ENCODE peak calls at places on chromosomes 4 and X, in seven cellular contexts. One of them, this sample, is unnamed. For H3K36me3, the result is how much of the 10 kb centered on the place peaks cover.

GRCh38 chr4:85825937-85826678 is 351.2 kb downstream of the ARHGAP24 start:
- DNase-seq in uterus: no peak
- DNase-seq in stomach: peak
- DNase-seq in IMR-90: peak
- DNase-seq in adrenal gland: no peak
- DNase-seq in body of pancreas: peak
- DNase-seq in suprapubic skin: no peak
- DNase-seq in this sample: peak

GRCh38 chr4:101282076-101282844 is 65.1 kb downstream of the PPP3CA start:
- DNase-seq in uterus: no peak
- DNase-seq in stomach: peak
- DNase-seq in IMR-90: no peak
- DNase-seq in adrenal gland: no peak
- DNase-seq in body of pancreas: no peak
- DNase-seq in suprapubic skin: no peak
- DNase-seq in this sample: no peak

GRCh38 chr4:71186566-71187398 is 152.0 kb upstream of the SLC4A4 start:
- DNase-seq in uterus: no peak
- DNase-seq in stomach: peak
- DNase-seq in IMR-90: peak
- DNase-seq in adrenal gland: no peak
- DNase-seq in body of pancreas: peak
- DNase-seq in suprapubic skin: no peak
- DNase-seq in this sample: peak

GRCh38 chr4:101141855-101142254 is 205.5 kb downstream of the PPP3CA start:
- DNase-seq in uterus: no peak
- DNase-seq in stomach: no peak
- DNase-seq in IMR-90: no peak
- DNase-seq in adrenal gland: no peak
- DNase-seq in body of pancreas: no peak
- DNase-seq in suprapubic skin: no peak
- DNase-seq in this sample: no peak

GRCh38 chr4:29081230-29081955 is 1638.8 kb upstream of the PCDH7 start:
- DNase-seq in uterus: no peak
- DNase-seq in stomach: no peak
- DNase-seq in IMR-90: peak
- DNase-seq in adrenal gland: no peak
- DNase-seq in body of pancreas: no peak
- DNase-seq in suprapubic skin: no peak
- DNase-seq in this sample: no peak

GRCh38 chrX:9471571-9471985 is 6.7 kb downstream of the TBL1X start:
- DNase-seq in uterus: no peak
- DNase-seq in stomach: no peak
- DNase-seq in IMR-90: peak
- DNase-seq in adrenal gland: no peak
- DNase-seq in body of pancreas: no peak
- DNase-seq in suprapubic skin: no peak
- DNase-seq in this sample: no peak

GRCh38 chrX:9476810-9477575 is 12.1 kb downstream of the TBL1X start:
- DNase-seq in uterus: no peak
- DNase-seq in stomach: no peak
- DNase-seq in IMR-90: no peak
- DNase-seq in adrenal gland: no peak
- DNase-seq in body of pancreas: no peak
- DNase-seq in suprapubic skin: no peak
- DNase-seq in this sample: no peak

GRCh38 chr4:24853142-24853541 is 57.8 kb downstream of the SOD3 start:
- DNase-seq in uterus: no peak
- DNase-seq in stomach: no peak
- DNase-seq in IMR-90: peak
- DNase-seq in adrenal gland: no peak
- DNase-seq in body of pancreas: no peak
- DNase-seq in suprapubic skin: no peak
- DNase-seq in this sample: no peak

GRCh38 chr4:112287258-112287873 is 1.7 kb upstream of the TIFA start:
- DNase-seq in uterus: no peak
- DNase-seq in stomach: no peak
- DNase-seq in IMR-90: no peak
- DNase-seq in adrenal gland: no peak
- DNase-seq in body of pancreas: no peak
- DNase-seq in suprapubic skin: no peak
- DNase-seq in this sample: no peak
- TF ChIP-seq POLR2A in uterus: no peak
- TF ChIP-seq POLR2A in stomach: no peak
- TF ChIP-seq POLR2A in IMR-90: no peak
- TF ChIP-seq POLR2A in adrenal gland: no peak
- TF ChIP-seq POLR2A in body of pancreas: no peak
- TF ChIP-seq POLR2A in suprapubic skin: no peak
- TF ChIP-seq POLR2A in this sample: no peak

GRCh38 chr4:7772708-7773385 is 166.8 kb downstream of the AFAP1 start:
- DNase-seq in uterus: peak
- DNase-seq in stomach: peak
- DNase-seq in IMR-90: no peak
- DNase-seq in adrenal gland: peak
- DNase-seq in body of pancreas: no peak
- DNase-seq in suprapubic skin: peak
- DNase-seq in this sample: peak

GRCh38 chr4:7771541-7772507 is 167.8 kb downstream of the AFAP1 start:
- DNase-seq in uterus: no peak
- DNase-seq in stomach: no peak
- DNase-seq in IMR-90: no peak
- DNase-seq in adrenal gland: no peak
- DNase-seq in body of pancreas: no peak
- DNase-seq in suprapubic skin: peak
- DNase-seq in this sample: no peak

GRCh38 chr4:7773401-7774187 is 166.1 kb downstream of the AFAP1 start:
- DNase-seq in uterus: no peak
- DNase-seq in stomach: no peak
- DNase-seq in IMR-90: no peak
- DNase-seq in adrenal gland: no peak
- DNase-seq in body of pancreas: no peak
- DNase-seq in suprapubic skin: peak
- DNase-seq in this sample: no peak

GRCh38 chr4:7775396-7775795 is 164.3 kb downstream of the AFAP1 start:
- DNase-seq in uterus: no peak
- DNase-seq in stomach: no peak
- DNase-seq in IMR-90: no peak
- DNase-seq in adrenal gland: no peak
- DNase-seq in body of pancreas: no peak
- DNase-seq in suprapubic skin: peak
- DNase-seq in this sample: no peak

DNA sequence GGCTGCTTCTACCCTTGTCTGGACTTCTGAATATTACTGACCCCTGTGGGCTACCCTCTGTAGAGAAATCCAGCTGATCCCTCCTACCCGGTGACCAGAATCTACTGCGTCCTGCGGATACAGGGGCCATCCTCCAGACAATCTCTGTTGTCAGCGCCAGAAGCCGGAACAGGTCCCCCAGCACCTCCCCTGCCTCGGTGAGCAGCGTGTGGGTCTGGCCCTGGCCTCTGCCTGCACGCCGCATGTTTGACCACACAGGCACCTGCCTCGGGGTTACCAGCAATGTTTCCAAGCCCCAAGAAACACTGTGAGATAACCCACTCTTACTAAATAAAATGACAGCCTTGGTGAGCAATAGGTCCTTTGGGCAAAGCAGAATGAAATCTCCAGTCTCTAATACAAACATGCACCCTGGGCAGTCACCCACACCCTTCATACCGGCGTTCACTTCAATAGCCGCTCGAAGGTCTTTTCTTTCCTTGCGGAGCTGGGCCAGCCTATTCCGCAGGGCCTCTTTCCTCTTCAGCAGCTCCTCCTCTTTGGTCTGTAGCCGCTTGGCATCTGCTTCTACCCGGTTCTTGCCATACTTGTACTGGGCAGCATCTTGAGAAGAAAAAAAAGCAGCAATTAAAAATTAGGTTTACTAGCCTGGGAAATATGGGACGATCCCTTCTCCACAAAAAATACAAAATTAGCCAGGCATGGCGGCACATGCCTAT is 165.2 kb downstream of the AFAP1 start:
- DNase-seq in uterus: no peak
- DNase-seq in stomach: no peak
- DNase-seq in IMR-90: no peak
- DNase-seq in adrenal gland: no peak
- DNase-seq in body of pancreas: no peak
- DNase-seq in suprapubic skin: peak
- DNase-seq in this sample: peak
- H3K36me3 ChIP-seq in uterus: under half
- H3K36me3 ChIP-seq in stomach: half or more
- H3K36me3 ChIP-seq in IMR-90: half or more
- H3K36me3 ChIP-seq in adrenal gland: under half
- H3K36me3 ChIP-seq in body of pancreas: under half
- H3K36me3 ChIP-seq in suprapubic skin: half or more
- H3K36me3 ChIP-seq in this sample: under half

GRCh38 chrX:19991350-19991718 is 473 bp upstream of the BCLAF3 start:
- DNase-seq in uterus: no peak
- DNase-seq in stomach: no peak
- DNase-seq in IMR-90: no peak
- DNase-seq in adrenal gland: no peak
- DNase-seq in body of pancreas: no peak
- DNase-seq in suprapubic skin: no peak
- DNase-seq in this sample: no peak
- TF ChIP-seq POLR2A in uterus: no peak
- TF ChIP-seq POLR2A in stomach: no peak
- TF ChIP-seq POLR2A in IMR-90: no peak
- TF ChIP-seq POLR2A in adrenal gland: no peak
- TF ChIP-seq POLR2A in body of pancreas: no peak
- TF ChIP-seq POLR2A in suprapubic skin: no peak
- TF ChIP-seq POLR2A in this sample: no peak

GRCh38 chrX:1359477-1359873 is 22.9 kb downstream of the IL3RA start:
- DNase-seq in uterus: no peak
- DNase-seq in stomach: no peak
- DNase-seq in IMR-90: no peak
- DNase-seq in adrenal gland: no peak
- DNase-seq in body of pancreas: no peak
- DNase-seq in suprapubic skin: no peak
- DNase-seq in this sample: no peak
- H3K36me3 ChIP-seq in uterus: under half
- H3K36me3 ChIP-seq in stomach: under half
- H3K36me3 ChIP-seq in IMR-90: under half
- H3K36me3 ChIP-seq in adrenal gland: under half
- H3K36me3 ChIP-seq in body of pancreas: under half
- H3K36me3 ChIP-seq in suprapubic skin: under half
- H3K36me3 ChIP-seq in this sample: under half

GRCh38 chr4:182843813-182844325 is 73.3 kb downstream of the DCTD start:
- DNase-seq in uterus: no peak
- DNase-seq in stomach: no peak
- DNase-seq in IMR-90: no peak
- DNase-seq in adrenal gland: no peak
- DNase-seq in body of pancreas: no peak
- DNase-seq in suprapubic skin: no peak
- DNase-seq in this sample: no peak
- TF ChIP-seq POLR2A in uterus: no peak
- TF ChIP-seq POLR2A in stomach: no peak
- TF ChIP-seq POLR2A in IMR-90: no peak
- TF ChIP-seq POLR2A in adrenal gland: no peak
- TF ChIP-seq POLR2A in body of pancreas: no peak
- TF ChIP-seq POLR2A in suprapubic skin: no peak
- TF ChIP-seq POLR2A in this sample: no peak

GRCh38 chr4:178523038-178523437 is 1080.8 kb upstream of the AGA start:
- DNase-seq in uterus: no peak
- DNase-seq in stomach: no peak
- DNase-seq in IMR-90: no peak
- DNase-seq in adrenal gland: no peak
- DNase-seq in body of pancreas: no peak
- DNase-seq in suprapubic skin: no peak
- DNase-seq in this sample: no peak
- H3K36me3 ChIP-seq in uterus: under half
- H3K36me3 ChIP-seq in stomach: under half
- H3K36me3 ChIP-seq in IMR-90: under half
- H3K36me3 ChIP-seq in adrenal gland: under half
- H3K36me3 ChIP-seq in body of pancreas: under half
- H3K36me3 ChIP-seq in suprapubic skin: under half
- H3K36me3 ChIP-seq in this sample: under half

GRCh38 chr4:160136021-160136420 is 1033.1 kb downstream of the RAPGEF2 start:
- DNase-seq in uterus: no peak
- DNase-seq in stomach: no peak
- DNase-seq in IMR-90: no peak
- DNase-seq in adrenal gland: no peak
- DNase-seq in body of pancreas: no peak
- DNase-seq in suprapubic skin: no peak
- DNase-seq in this sample: no peak
- TF ChIP-seq POLR2A in uterus: no peak
- TF ChIP-seq POLR2A in stomach: no peak
- TF ChIP-seq POLR2A in IMR-90: no peak
- TF ChIP-seq POLR2A in adrenal gland: no peak
- TF ChIP-seq POLR2A in body of pancreas: no peak
- TF ChIP-seq POLR2A in suprapubic skin: no peak
- TF ChIP-seq POLR2A in this sample: no peak

This sample was measured in right lobe of liver.